ENCODE peak calls at places on chromosomes 11 and 22, in five cellular contexts. One of them, this sample, is unnamed.

GRCh38 chr11:12100886-12101285 is 9.5 kb upstream of the MICAL2 start:
- DNase-seq in naive thymus-derived CD4-positive, alpha-beta T cell: no peak
- DNase-seq in CD8-positive, alpha-beta T cell: no peak
- DNase-seq in A549: no peak
- DNase-seq in ovary: no peak
- DNase-seq in this sample: no peak

GRCh38 chr22:17063372-17064106 is 21.3 kb upstream of the IL17RA start:
- DNase-seq in A549: no peak
- DNase-seq in CD8-positive, alpha-beta T cell: no peak
- DNase-seq in ovary: no peak
- DNase-seq in naive thymus-derived CD4-positive, alpha-beta T cell: no peak
- DNase-seq in this sample: no peak

GRCh38 chr22:35538801-35539321 is 1.8 kb upstream of the RASD2 start:
- DNase-seq in A549: peak; percentile 44
- DNase-seq in CD8-positive, alpha-beta T cell: no peak
- DNase-seq in ovary: no peak
- DNase-seq in naive thymus-derived CD4-positive, alpha-beta T cell: peak; percentile 19
- DNase-seq in this sample: no peak

GRCh38 chr11:92528051-92528450 is 303.4 kb downstream of the FAT3 start:
- DNase-seq in CD8-positive, alpha-beta T cell: no peak
- DNase-seq in naive thymus-derived CD4-positive, alpha-beta T cell: no peak
- DNase-seq in A549: no peak
- DNase-seq in ovary: no peak
- DNase-seq in this sample: no peak

GRCh38 chr22:36351921-36352774 is 35.6 kb downstream of the MYH9 start:
- DNase-seq in CD8-positive, alpha-beta T cell: peak; percentile 14
- DNase-seq in naive thymus-derived CD4-positive, alpha-beta T cell: no peak
- DNase-seq in ovary: no peak
- DNase-seq in A549: peak; percentile 59
- DNase-seq in this sample: no peak

GRCh38 chr11:46450846-46451470 is 59.4 kb upstream of the CHRM4 start:
- DNase-seq in CD8-positive, alpha-beta T cell: no peak
- DNase-seq in naive thymus-derived CD4-positive, alpha-beta T cell: no peak
- DNase-seq in ovary: no peak
- DNase-seq in A549: no peak
- DNase-seq in this sample: no peak

GRCh38 chr11:2276280-2276998 is 6.1 kb upstream of the ASCL2 start:
- DNase-seq in A549: no peak
- DNase-seq in CD8-positive, alpha-beta T cell: no peak
- DNase-seq in naive thymus-derived CD4-positive, alpha-beta T cell: no peak
- DNase-seq in ovary: peak; percentile 10
- DNase-seq in this sample: no peak

GRCh38 chr11:119315139-119316016 is 1.6 kb downstream of the MCAM start:
- DNase-seq in ovary: no peak
- DNase-seq in A549: no peak
- DNase-seq in naive thymus-derived CD4-positive, alpha-beta T cell: peak; percentile 52
- DNase-seq in CD8-positive, alpha-beta T cell: peak; percentile 60
- DNase-seq in this sample: peak; percentile 56

GRCh38 chr11:69157156-69157821 is 1.6 kb downstream of the SMIM38 start:
- DNase-seq in naive thymus-derived CD4-positive, alpha-beta T cell: no peak
- DNase-seq in CD8-positive, alpha-beta T cell: no peak
- DNase-seq in ovary: no peak
- DNase-seq in A549: no peak
- DNase-seq in this sample: no peak

GRCh38 chr11:16780146-16780545 is 41.7 kb downstream of the C11orf58 start:
- DNase-seq in ovary: no peak
- DNase-seq in naive thymus-derived CD4-positive, alpha-beta T cell: no peak
- DNase-seq in A549: no peak
- DNase-seq in CD8-positive, alpha-beta T cell: no peak
- DNase-seq in this sample: no peak

GRCh38 chr11:113875414-113876073 is at the start of gene USP28:
- DNase-seq in ovary: peak; percentile 98
- DNase-seq in A549: peak; percentile 93
- DNase-seq in naive thymus-derived CD4-positive, alpha-beta T cell: peak; percentile 77
- DNase-seq in CD8-positive, alpha-beta T cell: peak; percentile 68
- DNase-seq in this sample: peak; percentile 80

GRCh38 chr11:36098046-36098445 is 154.2 kb downstream of the LDLRAD3 start:
- DNase-seq in CD8-positive, alpha-beta T cell: no peak
- DNase-seq in ovary: peak; percentile 42
- DNase-seq in naive thymus-derived CD4-positive, alpha-beta T cell: no peak
- DNase-seq in A549: no peak
- DNase-seq in this sample: no peak

GRCh38 chr11:65321828-65322495 is 7.3 kb downstream of the CDC42EP2 start:
- DNase-seq in A549: no peak
- DNase-seq in CD8-positive, alpha-beta T cell: no peak
- DNase-seq in naive thymus-derived CD4-positive, alpha-beta T cell: no peak
- DNase-seq in ovary: no peak
- DNase-seq in this sample: no peak

GRCh38 chr22:20779813-20780148 is 5.9 kb downstream of the SERPIND1 start:
- DNase-seq in CD8-positive, alpha-beta T cell: no peak
- DNase-seq in ovary: no peak
- DNase-seq in naive thymus-derived CD4-positive, alpha-beta T cell: no peak
- DNase-seq in A549: no peak
- DNase-seq in this sample: no peak

GRCh38 chr22:32175751-32176644 is 16.9 kb upstream of the C22orf42 start:
- DNase-seq in naive thymus-derived CD4-positive, alpha-beta T cell: no peak
- DNase-seq in ovary: no peak
- DNase-seq in A549: no peak
- DNase-seq in CD8-positive, alpha-beta T cell: no peak
- DNase-seq in this sample: no peak

GRCh38 chr22:20494978-20495860 is at the start of gene KLHL22:
- DNase-seq in CD8-positive, alpha-beta T cell: peak; percentile 26
- DNase-seq in ovary: no peak
- DNase-seq in naive thymus-derived CD4-positive, alpha-beta T cell: peak; percentile 20
- DNase-seq in A549: no peak
- DNase-seq in this sample: peak; percentile 5

GRCh38 chr22:48906177-48906835 is 921.4 kb downstream of the BRD1 start:
- DNase-seq in CD8-positive, alpha-beta T cell: no peak
- DNase-seq in A549: no peak
- DNase-seq in ovary: no peak
- DNase-seq in naive thymus-derived CD4-positive, alpha-beta T cell: no peak
- DNase-seq in this sample: no peak

GRCh38 chr22:31852691-31853370 is 91.5 kb upstream of the YWHAH start:
- DNase-seq in ovary: no peak
- DNase-seq in naive thymus-derived CD4-positive, alpha-beta T cell: no peak
- DNase-seq in A549: no peak
- DNase-seq in CD8-positive, alpha-beta T cell: no peak
- DNase-seq in this sample: no peak

GRCh38 chr22:49258107-49259010 is 569.3 kb downstream of the BRD1 start:
- DNase-seq in CD8-positive, alpha-beta T cell: no peak
- DNase-seq in A549: no peak
- DNase-seq in naive thymus-derived CD4-positive, alpha-beta T cell: no peak
- DNase-seq in ovary: no peak
- DNase-seq in this sample: no peak

GRCh38 chr11:35404397-35404775 is 15.0 kb downstream of the SLC1A2 start:
- DNase-seq in naive thymus-derived CD4-positive, alpha-beta T cell: no peak
- DNase-seq in A549: peak; percentile 54
- DNase-seq in ovary: no peak
- DNase-seq in CD8-positive, alpha-beta T cell: no peak
- DNase-seq in this sample: no peak

GRCh38 chr11:34234086-34234740 is 123.6 kb downstream of the ABTB2 start:
- DNase-seq in A549: peak; percentile 84
- DNase-seq in naive thymus-derived CD4-positive, alpha-beta T cell: peak; percentile 51
- DNase-seq in ovary: no peak
- DNase-seq in CD8-positive, alpha-beta T cell: peak; percentile 89
- DNase-seq in this sample: peak; percentile 96

GRCh38 chr11:75969626-75970308 is 154.8 kb downstream of the UVRAG start:
- DNase-seq in ovary: no peak
- DNase-seq in naive thymus-derived CD4-positive, alpha-beta T cell: no peak
- DNase-seq in A549: peak; percentile 2
- DNase-seq in CD8-positive, alpha-beta T cell: no peak
- DNase-seq in this sample: no peak

GRCh38 chr11:27282806-27283205 is 80.2 kb downstream of the CCDC34 start:
- DNase-seq in CD8-positive, alpha-beta T cell: no peak
- DNase-seq in ovary: peak; percentile 52
- DNase-seq in naive thymus-derived CD4-positive, alpha-beta T cell: no peak
- DNase-seq in A549: peak; percentile 45
- DNase-seq in this sample: no peak

GRCh38 chr11:34624069-34624468 is 3.2 kb downstream of the EHF start:
- DNase-seq in naive thymus-derived CD4-positive, alpha-beta T cell: no peak
- DNase-seq in CD8-positive, alpha-beta T cell: peak; percentile 36
- DNase-seq in ovary: no peak
- DNase-seq in A549: no peak
- DNase-seq in this sample: peak; percentile 53

GRCh38 chr11:105718641-105719040 is 108.8 kb downstream of the GRIA4 start:
- DNase-seq in naive thymus-derived CD4-positive, alpha-beta T cell: no peak
- DNase-seq in CD8-positive, alpha-beta T cell: no peak
- DNase-seq in A549: no peak
- DNase-seq in ovary: no peak
- DNase-seq in this sample: no peak

GRCh38 chr11:105719073-105719846 is 109.4 kb downstream of the GRIA4 start:
- DNase-seq in A549: peak; percentile 37
- DNase-seq in naive thymus-derived CD4-positive, alpha-beta T cell: no peak
- DNase-seq in CD8-positive, alpha-beta T cell: no peak
- DNase-seq in ovary: no peak
- DNase-seq in this sample: no peak

GRCh38 chr11:105723269-105723668 is 113.4 kb downstream of the GRIA4 start:
- DNase-seq in CD8-positive, alpha-beta T cell: no peak
- DNase-seq in ovary: no peak
- DNase-seq in naive thymus-derived CD4-positive, alpha-beta T cell: no peak
- DNase-seq in A549: no peak
- DNase-seq in this sample: no peak

DNA sequence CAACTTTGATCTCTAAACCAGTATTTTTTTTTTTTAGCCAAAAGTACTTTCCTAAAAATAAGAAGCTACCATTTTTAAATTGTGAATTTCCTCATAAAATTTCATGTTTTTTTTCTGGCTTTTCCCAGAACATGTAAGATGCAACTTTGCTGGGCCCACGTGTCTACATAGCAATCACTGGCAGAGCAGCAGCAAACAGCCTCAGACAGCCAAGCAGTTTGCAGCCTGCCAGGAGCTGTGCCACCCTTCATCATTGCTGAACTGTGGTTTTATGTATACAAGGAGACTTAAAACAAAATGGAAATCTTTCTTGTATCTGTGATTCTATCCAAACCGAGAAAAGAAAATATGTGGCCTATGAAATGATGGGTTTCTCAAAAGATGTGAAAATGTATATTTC is 110.2 kb downstream of the GRIA4 start:
- DNase-seq in ovary: no peak
- DNase-seq in CD8-positive, alpha-beta T cell: no peak
- DNase-seq in naive thymus-derived CD4-positive, alpha-beta T cell: no peak
- DNase-seq in A549: no peak
- DNase-seq in this sample: no peak
- H3K4me3 ChIP-seq in ovary: no peak overlapping the region
- H3K4me3 ChIP-seq in CD8-positive, alpha-beta T cell: no peak overlapping the region
- H3K4me3 ChIP-seq in naive thymus-derived CD4-positive, alpha-beta T cell: no peak overlapping the region
- H3K4me3 ChIP-seq in A549: no peak overlapping the region
- H3K4me3 ChIP-seq in this sample: no peak overlapping the region

DNA sequence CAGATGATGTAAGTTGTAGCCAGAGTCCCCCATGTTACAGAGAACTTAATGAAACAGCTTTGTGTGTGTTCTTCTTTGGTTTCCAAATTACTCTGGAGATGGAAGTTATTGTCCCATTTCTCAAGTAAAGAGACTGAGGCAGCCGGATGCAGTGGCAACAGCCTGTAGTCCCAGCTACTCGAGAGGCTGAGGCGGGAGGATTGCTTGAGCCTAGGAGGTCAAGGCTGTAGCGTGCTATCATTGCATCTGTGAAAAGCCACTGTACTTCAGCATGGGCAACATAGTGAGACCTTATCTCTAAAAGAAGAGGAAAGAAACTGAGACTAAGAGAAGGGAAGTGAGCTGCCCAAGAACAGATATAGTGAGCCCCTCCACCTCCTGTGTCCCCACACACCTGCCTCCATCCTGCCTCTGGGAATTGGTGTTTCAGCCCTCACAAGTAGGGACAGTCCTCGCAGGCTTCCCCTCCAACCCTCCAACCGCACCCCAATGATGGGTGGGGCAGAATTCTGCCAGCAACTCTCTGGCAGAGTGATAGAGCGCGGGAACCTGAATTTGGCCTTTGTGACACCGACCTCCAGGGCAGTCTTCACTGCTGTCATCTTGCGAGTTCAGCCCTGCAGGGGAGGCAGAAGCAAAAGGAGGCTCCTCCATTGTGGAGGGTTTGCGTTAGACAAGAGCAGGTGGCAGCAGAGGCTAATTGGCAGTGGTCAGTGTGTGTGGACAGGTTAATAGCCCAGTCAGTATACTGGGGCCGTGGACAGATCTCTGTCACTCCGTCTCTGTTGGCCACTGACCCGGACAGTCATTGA is 1.6 kb downstream of the PDXP start:
- DNase-seq in naive thymus-derived CD4-positive, alpha-beta T cell: no peak
- DNase-seq in ovary: no peak
- DNase-seq in A549: no peak
- DNase-seq in CD8-positive, alpha-beta T cell: no peak
- DNase-seq in this sample: no peak
- H3K4me1 ChIP-seq in naive thymus-derived CD4-positive, alpha-beta T cell: peaks cover 23% of the 10 kb centered on the region
- H3K4me1 ChIP-seq in ovary: peaks cover 11% of the 10 kb centered on the region
- H3K4me1 ChIP-seq in A549: peaks cover 15% of the 10 kb centered on the region
- H3K4me1 ChIP-seq in CD8-positive, alpha-beta T cell: peaks cover 33% of the 10 kb centered on the region
- H3K4me1 ChIP-seq in this sample: peaks cover 33% of the 10 kb centered on the region

DNA sequence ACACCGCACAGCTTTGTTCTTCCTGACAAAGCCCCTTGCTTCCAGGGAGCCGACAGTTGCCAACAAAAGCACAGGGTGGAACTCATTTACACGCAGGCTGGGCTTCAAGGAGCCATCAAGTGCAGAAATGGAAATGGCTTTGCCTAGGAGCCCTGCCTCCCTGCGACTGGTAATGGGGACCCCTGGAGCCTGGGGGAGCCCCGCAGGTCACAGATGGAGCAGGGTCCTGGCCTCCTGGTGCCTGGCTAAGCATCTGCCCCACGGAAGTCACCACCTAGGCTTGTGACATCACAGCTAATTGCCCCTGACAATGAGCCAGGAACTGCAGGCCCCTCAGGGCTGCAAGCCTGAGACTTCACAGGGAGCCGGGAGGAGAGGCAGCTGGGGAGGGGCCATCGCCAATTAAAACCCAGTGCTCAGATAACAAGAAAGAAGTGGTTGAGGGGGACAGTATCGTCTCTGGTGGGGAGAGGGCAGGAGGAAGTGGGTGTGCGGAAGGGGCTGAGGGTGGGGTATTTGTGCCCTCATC is 66.8 kb downstream of the NFAM1 start:
- DNase-seq in naive thymus-derived CD4-positive, alpha-beta T cell: no peak
- DNase-seq in A549: no peak
- DNase-seq in ovary: no peak
- DNase-seq in CD8-positive, alpha-beta T cell: no peak
- DNase-seq in this sample: no peak
- H3K27ac ChIP-seq in naive thymus-derived CD4-positive, alpha-beta T cell: no peak overlapping the region
- H3K27ac ChIP-seq in A549: no peak overlapping the region
- H3K27ac ChIP-seq in ovary: no peak overlapping the region
- H3K27ac ChIP-seq in CD8-positive, alpha-beta T cell: no peak overlapping the region
- H3K27ac ChIP-seq in this sample: no peak overlapping the region

DNA sequence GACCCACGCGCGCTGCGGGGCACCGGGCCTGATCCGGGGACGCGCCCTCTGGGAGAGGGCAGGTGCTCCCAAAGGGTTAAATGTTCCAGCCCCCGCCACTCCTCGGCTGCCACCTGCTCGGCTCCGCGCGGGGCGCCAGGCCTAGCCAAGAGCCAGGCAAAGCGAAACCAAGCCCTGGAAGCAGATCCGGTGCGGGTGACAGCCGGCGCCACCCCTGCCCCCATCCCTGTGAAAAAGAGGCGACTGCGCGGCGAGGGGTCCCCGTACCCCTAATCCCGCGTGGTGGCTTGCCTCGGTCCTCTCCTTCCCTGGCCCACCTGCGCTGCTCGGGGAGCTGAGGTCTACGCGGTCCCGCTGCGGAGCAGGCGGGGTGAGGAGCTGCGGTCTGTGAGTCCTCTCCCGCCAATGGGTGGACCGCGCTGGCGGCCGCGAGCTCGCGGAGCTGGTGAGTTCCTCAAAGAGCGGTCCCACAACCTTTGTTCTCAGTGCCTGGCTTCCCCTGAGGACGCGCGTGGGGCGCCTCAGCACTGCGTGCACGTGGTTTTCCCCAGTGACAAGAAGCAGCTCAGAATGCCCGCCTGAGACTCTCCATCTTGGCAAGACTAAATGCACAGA is at the start of gene ME3:
- DNase-seq in A549: peak; percentile 76
- DNase-seq in CD8-positive, alpha-beta T cell: peak; percentile 61
- DNase-seq in ovary: peak; percentile 84
- DNase-seq in naive thymus-derived CD4-positive, alpha-beta T cell: peak; percentile 61
- DNase-seq in this sample: peak; percentile 37
- H3K4me3 ChIP-seq in A549: peak within 1 kb of the TSS; percentile 61
- H3K4me3 ChIP-seq in CD8-positive, alpha-beta T cell: peak within 1 kb of the TSS; percentile 72
- H3K4me3 ChIP-seq in ovary: peak within 1 kb of the TSS; percentile 93
- H3K4me3 ChIP-seq in naive thymus-derived CD4-positive, alpha-beta T cell: peak within 1 kb of the TSS; percentile 68
- H3K4me3 ChIP-seq in this sample: peak within 1 kb of the TSS; percentile 63